ENCODE peak calls at places on chromosomes 6 and 20, in eight cellular contexts. One of them, this sample, is unnamed.

GRCh38 chr6:31558631-31559500 is 11.5 kb downstream of the NFKBIL1 start:
- DNase-seq in lower lobe of right lung: peak
- DNase-seq in body of pancreas: no peak
- DNase-seq in fibroblast of lung: no peak
- DNase-seq in epithelial cell of proximal tubule: no peak
- DNase-seq in astrocyte of the cerebellum: no peak
- DNase-seq in left ventricle myocardium inferior: peak
- DNase-seq in lower leg skin: no peak
- DNase-seq in this sample: peak

GRCh38 chr20:43988451-43988850 is 73.8 kb downstream of the TOX2 start:
- DNase-seq in lower leg skin: no peak
- DNase-seq in fibroblast of lung: peak
- DNase-seq in lower lobe of right lung: no peak
- DNase-seq in left ventricle myocardium inferior: no peak
- DNase-seq in body of pancreas: no peak
- DNase-seq in astrocyte of the cerebellum: no peak
- DNase-seq in epithelial cell of proximal tubule: no peak
- DNase-seq in this sample: no peak

GRCh38 chr6:150899231-150899630 is 33.7 kb downstream of the MTHFD1L start:
- DNase-seq in epithelial cell of proximal tubule: no peak
- DNase-seq in left ventricle myocardium inferior: no peak
- DNase-seq in astrocyte of the cerebellum: no peak
- DNase-seq in lower leg skin: no peak
- DNase-seq in body of pancreas: no peak
- DNase-seq in fibroblast of lung: no peak
- DNase-seq in lower lobe of right lung: no peak
- DNase-seq in this sample: no peak

GRCh38 chr6:24802271-24803059 is 3.7 kb upstream of the ARMH2 start:
- DNase-seq in lower leg skin: no peak
- DNase-seq in body of pancreas: no peak
- DNase-seq in left ventricle myocardium inferior: no peak
- DNase-seq in fibroblast of lung: no peak
- DNase-seq in astrocyte of the cerebellum: no peak
- DNase-seq in epithelial cell of proximal tubule: no peak
- DNase-seq in lower lobe of right lung: no peak
- DNase-seq in this sample: no peak

GRCh38 chr20:57467742-57468141 is 57.2 kb downstream of the CTCFL start:
- DNase-seq in lower lobe of right lung: peak
- DNase-seq in lower leg skin: no peak
- DNase-seq in astrocyte of the cerebellum: no peak
- DNase-seq in fibroblast of lung: no peak
- DNase-seq in body of pancreas: no peak
- DNase-seq in left ventricle myocardium inferior: no peak
- DNase-seq in epithelial cell of proximal tubule: no peak
- DNase-seq in this sample: no peak

GRCh38 chr6:170114187-170114945 is 176.5 kb downstream of the DLL1 start:
- DNase-seq in epithelial cell of proximal tubule: no peak
- DNase-seq in lower lobe of right lung: peak
- DNase-seq in astrocyte of the cerebellum: no peak
- DNase-seq in fibroblast of lung: no peak
- DNase-seq in left ventricle myocardium inferior: no peak
- DNase-seq in body of pancreas: peak
- DNase-seq in lower leg skin: peak
- DNase-seq in this sample: no peak

GRCh38 chr20:54345301-54345724 is 130.1 kb upstream of the DOK5 start:
- DNase-seq in lower leg skin: no peak
- DNase-seq in epithelial cell of proximal tubule: peak
- DNase-seq in fibroblast of lung: peak
- DNase-seq in astrocyte of the cerebellum: peak
- DNase-seq in lower lobe of right lung: no peak
- DNase-seq in body of pancreas: no peak
- DNase-seq in left ventricle myocardium inferior: no peak
- DNase-seq in this sample: peak

GRCh38 chr6:11288065-11288464 is 55.6 kb upstream of the NEDD9 start:
- DNase-seq in astrocyte of the cerebellum: no peak
- DNase-seq in body of pancreas: no peak
- DNase-seq in lower lobe of right lung: peak
- DNase-seq in lower leg skin: no peak
- DNase-seq in epithelial cell of proximal tubule: no peak
- DNase-seq in left ventricle myocardium inferior: no peak
- DNase-seq in fibroblast of lung: no peak
- DNase-seq in this sample: peak

GRCh38 chr6:84763397-84764331 is 734 bp downstream of the TBX18 start:
- DNase-seq in epithelial cell of proximal tubule: no peak
- DNase-seq in lower lobe of right lung: peak
- DNase-seq in body of pancreas: no peak
- DNase-seq in lower leg skin: peak
- DNase-seq in astrocyte of the cerebellum: no peak
- DNase-seq in fibroblast of lung: peak
- DNase-seq in left ventricle myocardium inferior: peak
- DNase-seq in this sample: peak

GRCh38 chr6:73506246-73506645 is 14.6 kb downstream of the EEF1A1 start:
- DNase-seq in lower leg skin: no peak
- DNase-seq in astrocyte of the cerebellum: no peak
- DNase-seq in left ventricle myocardium inferior: no peak
- DNase-seq in body of pancreas: no peak
- DNase-seq in fibroblast of lung: no peak
- DNase-seq in epithelial cell of proximal tubule: no peak
- DNase-seq in lower lobe of right lung: no peak
- DNase-seq in this sample: no peak

GRCh38 chr6:107666084-107666981 is 157.8 kb downstream of the SCML4 start:
- DNase-seq in lower leg skin: no peak
- DNase-seq in body of pancreas: no peak
- DNase-seq in astrocyte of the cerebellum: no peak
- DNase-seq in epithelial cell of proximal tubule: no peak
- DNase-seq in fibroblast of lung: peak
- DNase-seq in left ventricle myocardium inferior: no peak
- DNase-seq in lower lobe of right lung: no peak
- DNase-seq in this sample: no peak

GRCh38 chr6:157885876-157886275 is 62.8 kb downstream of the SNX9 start:
- DNase-seq in astrocyte of the cerebellum: no peak
- DNase-seq in lower lobe of right lung: no peak
- DNase-seq in lower leg skin: no peak
- DNase-seq in epithelial cell of proximal tubule: no peak
- DNase-seq in body of pancreas: no peak
- DNase-seq in left ventricle myocardium inferior: no peak
- DNase-seq in fibroblast of lung: no peak
- DNase-seq in this sample: no peak

GRCh38 chr20:11041396-11041795 is 367.6 kb upstream of the JAG1 start:
- DNase-seq in lower leg skin: no peak
- DNase-seq in epithelial cell of proximal tubule: no peak
- DNase-seq in body of pancreas: no peak
- DNase-seq in lower lobe of right lung: no peak
- DNase-seq in fibroblast of lung: no peak
- DNase-seq in astrocyte of the cerebellum: no peak
- DNase-seq in left ventricle myocardium inferior: no peak
- DNase-seq in this sample: no peak

GRCh38 chr6:146893690-146894089 is 294.9 kb downstream of the ADGB start:
- DNase-seq in epithelial cell of proximal tubule: no peak
- DNase-seq in astrocyte of the cerebellum: no peak
- DNase-seq in body of pancreas: no peak
- DNase-seq in lower leg skin: no peak
- DNase-seq in lower lobe of right lung: no peak
- DNase-seq in fibroblast of lung: no peak
- DNase-seq in left ventricle myocardium inferior: no peak
- DNase-seq in this sample: no peak

GRCh38 chr6:168641455-168641854 is 200.5 kb downstream of the SMOC2 start:
- DNase-seq in astrocyte of the cerebellum: no peak
- DNase-seq in left ventricle myocardium inferior: no peak
- DNase-seq in body of pancreas: no peak
- DNase-seq in lower lobe of right lung: no peak
- DNase-seq in fibroblast of lung: no peak
- DNase-seq in lower leg skin: no peak
- DNase-seq in epithelial cell of proximal tubule: peak
- DNase-seq in this sample: no peak

GRCh38 chr6:45709834-45710233 is 305.8 kb downstream of the CLIC5 start:
- DNase-seq in fibroblast of lung: no peak
- DNase-seq in epithelial cell of proximal tubule: no peak
- DNase-seq in astrocyte of the cerebellum: no peak
- DNase-seq in body of pancreas: no peak
- DNase-seq in left ventricle myocardium inferior: no peak
- DNase-seq in lower lobe of right lung: no peak
- DNase-seq in lower leg skin: no peak
- DNase-seq in this sample: no peak

GRCh38 chr20:62195736-62196135 is 12.9 kb downstream of the MTG2 start:
- DNase-seq in body of pancreas: no peak
- DNase-seq in lower leg skin: no peak
- DNase-seq in fibroblast of lung: no peak
- DNase-seq in epithelial cell of proximal tubule: no peak
- DNase-seq in lower lobe of right lung: peak
- DNase-seq in left ventricle myocardium inferior: no peak
- DNase-seq in astrocyte of the cerebellum: no peak
- DNase-seq in this sample: no peak

GRCh38 chr20:57629976-57630525 is 9.8 kb upstream of the ZBP1 start:
- DNase-seq in epithelial cell of proximal tubule: no peak
- DNase-seq in body of pancreas: no peak
- DNase-seq in lower leg skin: peak
- DNase-seq in lower lobe of right lung: no peak
- DNase-seq in astrocyte of the cerebellum: no peak
- DNase-seq in left ventricle myocardium inferior: no peak
- DNase-seq in fibroblast of lung: no peak
- DNase-seq in this sample: no peak

GRCh38 chr6:7978736-7979135 is 68.1 kb upstream of the TXNDC5 start:
- DNase-seq in fibroblast of lung: no peak
- DNase-seq in astrocyte of the cerebellum: peak
- DNase-seq in lower leg skin: no peak
- DNase-seq in epithelial cell of proximal tubule: no peak
- DNase-seq in left ventricle myocardium inferior: no peak
- DNase-seq in body of pancreas: no peak
- DNase-seq in lower lobe of right lung: no peak
- DNase-seq in this sample: no peak

GRCh38 chr6:158554611-158555361 is 5.1 kb upstream of the TMEM181 start:
- DNase-seq in lower lobe of right lung: no peak
- DNase-seq in body of pancreas: no peak
- DNase-seq in astrocyte of the cerebellum: no peak
- DNase-seq in lower leg skin: no peak
- DNase-seq in left ventricle myocardium inferior: no peak
- DNase-seq in epithelial cell of proximal tubule: no peak
- DNase-seq in fibroblast of lung: peak
- DNase-seq in this sample: peak

GRCh38 chr20:56463428-56463827 is 5.0 kb upstream of the RTF2 start:
- DNase-seq in lower leg skin: no peak
- DNase-seq in body of pancreas: no peak
- DNase-seq in left ventricle myocardium inferior: no peak
- DNase-seq in fibroblast of lung: no peak
- DNase-seq in lower lobe of right lung: no peak
- DNase-seq in astrocyte of the cerebellum: no peak
- DNase-seq in epithelial cell of proximal tubule: no peak
- DNase-seq in this sample: no peak

GRCh38 chr6:156779206-156780116 is 2.3 kb downstream of the ARID1B start:
- DNase-seq in lower leg skin: peak
- DNase-seq in lower lobe of right lung: peak
- DNase-seq in astrocyte of the cerebellum: no peak
- DNase-seq in body of pancreas: peak
- DNase-seq in epithelial cell of proximal tubule: no peak
- DNase-seq in left ventricle myocardium inferior: peak
- DNase-seq in fibroblast of lung: no peak
- DNase-seq in this sample: no peak
- TF ChIP-seq CTCF in lower leg skin: no peak
- TF ChIP-seq CTCF in lower lobe of right lung: no peak
- TF ChIP-seq CTCF in astrocyte of the cerebellum: no peak
- TF ChIP-seq CTCF in body of pancreas: peak
- TF ChIP-seq CTCF in epithelial cell of proximal tubule: no peak
- TF ChIP-seq CTCF in left ventricle myocardium inferior: peak
- TF ChIP-seq CTCF in fibroblast of lung: no peak
- TF ChIP-seq CTCF in this sample: no peak

GRCh38 chr20:37956099-37956498 is 53.2 kb downstream of the VSTM2L start:
- DNase-seq in lower lobe of right lung: no peak
- DNase-seq in body of pancreas: no peak
- DNase-seq in astrocyte of the cerebellum: no peak
- DNase-seq in epithelial cell of proximal tubule: no peak
- DNase-seq in fibroblast of lung: peak
- DNase-seq in lower leg skin: peak
- DNase-seq in left ventricle myocardium inferior: no peak
- DNase-seq in this sample: no peak
- H3K4me3 ChIP-seq in lower lobe of right lung: no peak
- H3K4me3 ChIP-seq in body of pancreas: no peak
- H3K4me3 ChIP-seq in astrocyte of the cerebellum: no peak
- H3K4me3 ChIP-seq in epithelial cell of proximal tubule: no peak
- H3K4me3 ChIP-seq in fibroblast of lung: no peak
- H3K4me3 ChIP-seq in lower leg skin: no peak
- H3K4me3 ChIP-seq in left ventricle myocardium inferior: no peak
- H3K4me3 ChIP-seq in this sample: no peak

DNA sequence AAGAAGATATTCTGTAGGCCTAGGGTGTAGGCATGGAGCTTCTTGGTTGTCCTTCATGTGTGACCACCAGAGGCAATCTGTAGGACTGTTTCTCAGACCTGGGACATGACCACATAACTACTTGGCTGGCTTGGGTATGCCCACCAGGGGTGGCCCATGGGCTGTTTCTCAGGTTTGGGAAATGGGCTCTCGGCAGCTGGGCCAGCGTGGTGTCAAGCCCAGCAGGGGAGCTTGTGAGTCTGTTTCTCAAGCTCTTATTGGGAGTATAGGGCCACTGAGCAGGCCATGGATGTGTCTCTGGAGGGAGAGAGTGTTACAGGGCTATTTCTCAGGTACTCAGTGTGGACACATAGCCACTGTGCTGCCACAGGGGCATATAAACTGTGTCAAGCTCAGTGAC is 2.5 kb upstream of the SEMG2 start:
- DNase-seq in astrocyte of the cerebellum: no peak
- DNase-seq in fibroblast of lung: no peak
- DNase-seq in left ventricle myocardium inferior: no peak
- DNase-seq in lower lobe of right lung: no peak
- DNase-seq in lower leg skin: no peak
- DNase-seq in body of pancreas: no peak
- DNase-seq in epithelial cell of proximal tubule: no peak
- DNase-seq in this sample: no peak
- TF ChIP-seq CTCF in astrocyte of the cerebellum: no peak
- TF ChIP-seq CTCF in fibroblast of lung: no peak
- TF ChIP-seq CTCF in left ventricle myocardium inferior: no peak
- TF ChIP-seq CTCF in lower lobe of right lung: no peak
- TF ChIP-seq CTCF in lower leg skin: no peak
- TF ChIP-seq CTCF in body of pancreas: no peak
- TF ChIP-seq CTCF in epithelial cell of proximal tubule: no peak
- TF ChIP-seq CTCF in this sample: no peak

GRCh38 chr20:59006167-59006863 is 739 bp downstream of the CTSZ start:
- DNase-seq in lower lobe of right lung: peak
- DNase-seq in left ventricle myocardium inferior: no peak
- DNase-seq in fibroblast of lung: no peak
- DNase-seq in lower leg skin: peak
- DNase-seq in body of pancreas: no peak
- DNase-seq in epithelial cell of proximal tubule: no peak
- DNase-seq in astrocyte of the cerebellum: no peak
- DNase-seq in this sample: peak

GRCh38 chr20:59005523-59006166 is 1.4 kb downstream of the CTSZ start:
- DNase-seq in fibroblast of lung: no peak
- DNase-seq in epithelial cell of proximal tubule: no peak
- DNase-seq in body of pancreas: no peak
- DNase-seq in lower leg skin: peak
- DNase-seq in lower lobe of right lung: no peak
- DNase-seq in left ventricle myocardium inferior: no peak
- DNase-seq in astrocyte of the cerebellum: no peak
- DNase-seq in this sample: no peak

GRCh38 chr20:59003836-59004492 is 3.1 kb downstream of the CTSZ start:
- DNase-seq in lower lobe of right lung: no peak
- DNase-seq in lower leg skin: no peak
- DNase-seq in astrocyte of the cerebellum: no peak
- DNase-seq in epithelial cell of proximal tubule: no peak
- DNase-seq in body of pancreas: no peak
- DNase-seq in fibroblast of lung: no peak
- DNase-seq in left ventricle myocardium inferior: no peak
- DNase-seq in this sample: no peak

GRCh38 chr20:59004493-59004762 is 2.6 kb downstream of the CTSZ start:
- DNase-seq in body of pancreas: no peak
- DNase-seq in epithelial cell of proximal tubule: no peak
- DNase-seq in astrocyte of the cerebellum: no peak
- DNase-seq in lower leg skin: peak
- DNase-seq in left ventricle myocardium inferior: peak
- DNase-seq in fibroblast of lung: no peak
- DNase-seq in lower lobe of right lung: peak
- DNase-seq in this sample: no peak

GRCh38 chr20:59004763-59005522 is 2.1 kb downstream of the CTSZ start:
- DNase-seq in epithelial cell of proximal tubule: no peak
- DNase-seq in body of pancreas: no peak
- DNase-seq in left ventricle myocardium inferior: peak
- DNase-seq in lower lobe of right lung: peak
- DNase-seq in astrocyte of the cerebellum: no peak
- DNase-seq in lower leg skin: peak
- DNase-seq in fibroblast of lung: no peak
- DNase-seq in this sample: no peak
- H3K4me3 ChIP-seq in epithelial cell of proximal tubule: peak
- H3K4me3 ChIP-seq in body of pancreas: no peak
- H3K4me3 ChIP-seq in left ventricle myocardium inferior: peak
- H3K4me3 ChIP-seq in lower lobe of right lung: peak
- H3K4me3 ChIP-seq in astrocyte of the cerebellum: peak
- H3K4me3 ChIP-seq in lower leg skin: no peak
- H3K4me3 ChIP-seq in fibroblast of lung: no peak
- H3K4me3 ChIP-seq in this sample: peak

This sample was measured in fibroblast of villous mesenchyme.